ENCODE peak calls at places on chromosomes 7 and 10, in four cellular contexts. One of them, this sample, is unnamed. For H3K4me1, the result is how much of the 10 kb centered on the place peaks cover.

GRCh38 chr7:2820508-2820934 is 23.6 kb downstream of the GNA12 start:
- DNase-seq in astrocyte: peak
- DNase-seq in neuronal stem cell: no peak
- DNase-seq in GM23338: no peak
- DNase-seq in this sample: peak

GRCh38 chr7:106262268-106262881 is 22.4 kb downstream of the NAMPT start:
- DNase-seq in GM23338: no peak
- DNase-seq in neuronal stem cell: no peak
- DNase-seq in astrocyte: no peak
- DNase-seq in this sample: no peak

GRCh38 chr7:33719059-33719581 is 186.2 kb upstream of the BMPER start:
- DNase-seq in neuronal stem cell: no peak
- DNase-seq in GM23338: no peak
- DNase-seq in astrocyte: no peak
- DNase-seq in this sample: no peak

GRCh38 chr10:3265081-3265480 is 92.5 kb upstream of the PITRM1 start:
- DNase-seq in neuronal stem cell: no peak
- DNase-seq in GM23338: no peak
- DNase-seq in astrocyte: peak
- DNase-seq in this sample: peak

GRCh38 chr7:121853307-121853706 is 19.7 kb upstream of the PTPRZ1 start:
- DNase-seq in neuronal stem cell: no peak
- DNase-seq in astrocyte: no peak
- DNase-seq in GM23338: no peak
- DNase-seq in this sample: no peak

GRCh38 chr10:89550509-89550908 is 15.1 kb upstream of the SLC16A12 start:
- DNase-seq in astrocyte: no peak
- DNase-seq in neuronal stem cell: no peak
- DNase-seq in GM23338: no peak
- DNase-seq in this sample: no peak

GRCh38 chr10:72564596-72564995 is 61.3 kb downstream of the MICU1 start:
- DNase-seq in GM23338: no peak
- DNase-seq in astrocyte: peak
- DNase-seq in neuronal stem cell: no peak
- DNase-seq in this sample: no peak

GRCh38 chr10:132961864-132962622 is 19.7 kb upstream of the CFAP46 start:
- DNase-seq in GM23338: peak
- DNase-seq in astrocyte: peak
- DNase-seq in neuronal stem cell: peak
- DNase-seq in this sample: peak

GRCh38 chr10:127405221-127405620 is 143.9 kb upstream of the NPS start:
- DNase-seq in neuronal stem cell: no peak
- DNase-seq in astrocyte: peak
- DNase-seq in GM23338: no peak
- DNase-seq in this sample: no peak

GRCh38 chr7:101237206-101238067 is at the start of gene CLDN15:
- DNase-seq in GM23338: no peak
- DNase-seq in neuronal stem cell: no peak
- DNase-seq in astrocyte: no peak
- DNase-seq in this sample: no peak

GRCh38 chr10:3467052-3467906 is 294.7 kb upstream of the PITRM1 start:
- DNase-seq in astrocyte: peak
- DNase-seq in GM23338: peak
- DNase-seq in neuronal stem cell: no peak
- DNase-seq in this sample: peak

GRCh38 chr10:60733826-60734225 is 44.5 kb upstream of the CDK1 start:
- DNase-seq in astrocyte: no peak
- DNase-seq in neuronal stem cell: no peak
- DNase-seq in GM23338: no peak
- DNase-seq in this sample: no peak

GRCh38 chr7:76272142-76272541 is 30.3 kb upstream of the HSPB1 start:
- DNase-seq in neuronal stem cell: no peak
- DNase-seq in GM23338: no peak
- DNase-seq in astrocyte: no peak
- DNase-seq in this sample: no peak

GRCh38 chr10:102773320-102773719 is 29.6 kb downstream of the WBP1L start:
- DNase-seq in astrocyte: no peak
- DNase-seq in GM23338: no peak
- DNase-seq in neuronal stem cell: no peak
- DNase-seq in this sample: no peak

GRCh38 chr10:102770108-102770482 is 26.3 kb downstream of the WBP1L start:
- DNase-seq in GM23338: no peak
- DNase-seq in neuronal stem cell: no peak
- DNase-seq in astrocyte: no peak
- DNase-seq in this sample: no peak

GRCh38 chr10:102769375-102770107 is 25.8 kb downstream of the WBP1L start:
- DNase-seq in astrocyte: no peak
- DNase-seq in GM23338: no peak
- DNase-seq in neuronal stem cell: no peak
- DNase-seq in this sample: peak

GRCh38 chr10:102773986-102774385 is 30.2 kb downstream of the WBP1L start:
- DNase-seq in neuronal stem cell: no peak
- DNase-seq in astrocyte: no peak
- DNase-seq in GM23338: no peak
- DNase-seq in this sample: no peak

DNA sequence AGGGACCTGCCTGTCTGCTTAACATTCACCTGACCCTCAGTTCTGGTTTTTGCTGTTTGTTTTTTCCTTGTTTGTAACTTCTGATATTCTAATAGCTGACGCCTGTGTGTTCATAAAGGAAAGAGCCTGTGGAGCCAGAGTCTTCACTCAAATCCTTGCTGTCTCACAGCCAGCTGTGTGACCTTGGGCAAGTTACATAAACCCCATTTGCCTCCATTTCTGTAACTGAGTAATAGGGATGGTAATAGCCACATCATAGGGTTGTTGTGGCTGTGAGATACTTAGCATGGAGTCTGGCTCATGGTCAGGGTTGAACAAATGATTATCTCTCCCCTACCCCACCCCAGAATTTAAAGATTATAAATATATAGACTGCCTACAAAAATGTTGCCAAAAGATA is 27.0 kb downstream of the WBP1L start:
- DNase-seq in GM23338: no peak
- DNase-seq in astrocyte: no peak
- DNase-seq in neuronal stem cell: no peak
- DNase-seq in this sample: no peak
- H3K4me1 ChIP-seq in GM23338: under half
- H3K4me1 ChIP-seq in astrocyte: under half
- H3K4me1 ChIP-seq in neuronal stem cell: under half
- H3K4me1 ChIP-seq in this sample: under half

GRCh38 chr10:102780246-102780645 is 36.5 kb downstream of the WBP1L start:
- DNase-seq in astrocyte: peak
- DNase-seq in neuronal stem cell: no peak
- DNase-seq in GM23338: no peak
- DNase-seq in this sample: peak

GRCh38 chr10:102779680-102780079 is 35.9 kb downstream of the WBP1L start:
- DNase-seq in GM23338: no peak
- DNase-seq in astrocyte: no peak
- DNase-seq in neuronal stem cell: no peak
- DNase-seq in this sample: peak

GRCh38 chr10:102782698-102783540 is 39.2 kb downstream of the WBP1L start:
- DNase-seq in neuronal stem cell: no peak
- DNase-seq in astrocyte: peak
- DNase-seq in GM23338: no peak
- DNase-seq in this sample: no peak

GRCh38 chr10:102781921-102782542 is 38.3 kb downstream of the WBP1L start:
- DNase-seq in GM23338: no peak
- DNase-seq in neuronal stem cell: no peak
- DNase-seq in astrocyte: peak
- DNase-seq in this sample: no peak

DNA sequence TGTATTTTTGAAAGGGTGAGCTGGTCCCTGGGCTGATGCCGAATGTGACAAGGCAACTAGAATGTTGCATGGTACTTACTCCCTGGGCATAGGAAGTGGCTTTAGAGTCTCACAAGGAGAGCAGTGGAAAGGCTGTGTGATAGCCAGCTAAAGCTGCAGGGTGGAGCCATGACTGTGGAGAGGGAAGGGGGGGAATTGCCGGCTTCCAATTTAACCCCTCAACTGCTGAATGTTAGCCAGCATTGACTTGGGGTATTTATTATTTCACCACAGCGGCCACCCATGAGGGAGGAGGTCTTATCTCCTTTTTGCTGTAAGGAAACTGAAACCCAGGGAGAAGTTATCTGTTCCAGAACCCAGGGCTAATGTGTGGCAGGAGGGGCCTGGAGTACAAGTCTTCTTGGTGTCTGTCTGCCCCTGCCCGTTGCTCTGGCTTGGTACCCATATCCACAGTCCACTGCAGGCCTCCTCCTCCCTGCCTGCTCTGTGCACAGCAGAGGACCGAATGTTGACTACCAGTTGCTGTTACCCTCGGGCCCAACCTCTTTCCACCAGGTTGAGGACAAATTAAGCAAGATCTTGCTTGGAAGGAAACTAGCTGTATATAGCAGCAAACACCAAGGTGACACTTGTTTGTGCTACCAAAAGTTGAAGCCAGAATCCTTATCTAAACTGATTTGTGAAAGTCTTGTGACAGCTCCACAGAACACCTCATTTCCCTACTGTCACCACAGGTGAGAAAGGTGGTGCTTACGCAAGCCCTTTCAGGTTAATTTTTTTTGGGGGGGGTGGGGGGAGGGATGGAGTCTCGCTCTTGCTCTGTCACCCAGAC is 37.6 kb downstream of the WBP1L start:
- DNase-seq in neuronal stem cell: no peak
- DNase-seq in GM23338: peak
- DNase-seq in astrocyte: no peak
- DNase-seq in this sample: no peak
- H3K4me1 ChIP-seq in neuronal stem cell: under half
- H3K4me1 ChIP-seq in GM23338: half or more
- H3K4me1 ChIP-seq in astrocyte: half or more
- H3K4me1 ChIP-seq in this sample: under half

GRCh38 chr7:50416509-50417299 is 33.4 kb downstream of the FIGNL1 start:
- DNase-seq in neuronal stem cell: no peak
- DNase-seq in astrocyte: no peak
- DNase-seq in GM23338: peak
- DNase-seq in this sample: no peak
- H3K4me1 ChIP-seq in neuronal stem cell: under half
- H3K4me1 ChIP-seq in astrocyte: under half
- H3K4me1 ChIP-seq in GM23338: under half
- H3K4me1 ChIP-seq in this sample: under half

GRCh38 chr7:70410134-70410750 is 721.7 kb upstream of the GALNT17 start:
- DNase-seq in astrocyte: no peak
- DNase-seq in GM23338: no peak
- DNase-seq in neuronal stem cell: no peak
- DNase-seq in this sample: no peak

GRCh38 chr7:70405241-70405640 is 726.7 kb upstream of the GALNT17 start:
- DNase-seq in GM23338: no peak
- DNase-seq in astrocyte: peak
- DNase-seq in neuronal stem cell: no peak
- DNase-seq in this sample: no peak

GRCh38 chr7:70408891-70409290 is 723.1 kb upstream of the GALNT17 start:
- DNase-seq in neuronal stem cell: no peak
- DNase-seq in GM23338: no peak
- DNase-seq in astrocyte: no peak
- DNase-seq in this sample: no peak

GRCh38 chr7:70406419-70407189 is 725.3 kb upstream of the GALNT17 start:
- DNase-seq in neuronal stem cell: no peak
- DNase-seq in GM23338: no peak
- DNase-seq in astrocyte: no peak
- DNase-seq in this sample: no peak

GRCh38 chr7:70408477-70408876 is 723.5 kb upstream of the GALNT17 start:
- DNase-seq in astrocyte: no peak
- DNase-seq in GM23338: no peak
- DNase-seq in neuronal stem cell: no peak
- DNase-seq in this sample: no peak
- H3K4me1 ChIP-seq in astrocyte: under half
- H3K4me1 ChIP-seq in GM23338: under half
- H3K4me1 ChIP-seq in neuronal stem cell: under half
- H3K4me1 ChIP-seq in this sample: under half

GRCh38 chr7:100157069-100157333 is 1.5 kb downstream of the TRAPPC14 start:
- DNase-seq in GM23338: no peak
- DNase-seq in astrocyte: no peak
- DNase-seq in neuronal stem cell: no peak
- DNase-seq in this sample: no peak
- H3K4me1 ChIP-seq in GM23338: under half
- H3K4me1 ChIP-seq in astrocyte: under half
- H3K4me1 ChIP-seq in neuronal stem cell: under half
- H3K4me1 ChIP-seq in this sample: under half